ENCODE peak calls at places on chromosomes 4 and X, in six cellular contexts. X is NCI-H1694; S is aorta; C is mammary epithelial cell; B is DND-41; A is stimulated activated naive B cell treated with anti-CD40 and anti-IgM and Interleukin-4, amounts not matched to agents 10 μg/mL and 1 μg/mL and 100 μg/mL, for 72 hours. L is an unnamed sample.

GRCh38 chr4:25970691-25971427 is 56.8 kb downstream of the SMIM20 start:
- DNase-seq in X (no peak), A (no peak), C (no peak), B (no peak), S (no peak), L (no peak)

GRCh38 chr4:87270144-87270543 is 49.7 kb upstream of the KLHL8 start:
- DNase-seq in S (no peak), B (peak; percentile 9), C (peak; percentile 26), A (no peak), X (no peak), L (peak; percentile 63)

GRCh38 chr4:68184923-68185322 is 55.3 kb upstream of the TMPRSS11F start:
- DNase-seq in A (no peak), C (no peak), X (no peak), B (no peak), S (no peak), L (no peak)

GRCh38 chr4:181140037-181140603 is 1103.1 kb upstream of the TENM3 start:
- DNase-seq in A (no peak), B (no peak), C (no peak), S (no peak), X (no peak), L (no peak)

GRCh38 chr4:71266090-71266794 is 72.6 kb upstream of the SLC4A4 start:
- DNase-seq in X (no peak), C (no peak), B (no peak), A (no peak), S (no peak), L (no peak)

GRCh38 chr4:74330295-74330750 is 22.1 kb downstream of the EPGN start:
- DNase-seq in A (no peak), C (no peak), B (no peak), S (no peak), X (no peak), L (no peak)

GRCh38 chr4:73603854-73604584 is 16.2 kb downstream of the RASSF6 start:
- DNase-seq in A (no peak), X (no peak), C (no peak), B (no peak), S (no peak), L (no peak)

GRCh38 chr4:149754526-149754925 is 61.1 kb downstream of the IQCM start:
- DNase-seq in A (no peak), S (no peak), C (peak; percentile 26), X (no peak), B (no peak), L (no peak)

GRCh38 chr4:150402968-150403367 is 179.0 kb upstream of the MAB21L2 start:
- DNase-seq in S (no peak), C (no peak), X (peak; percentile 71), A (no peak), B (peak; percentile 92), L (peak; percentile 8)

GRCh38 chrX:32571579-32571978 is 639.8 kb downstream of the DMD start:
- DNase-seq in C (no peak), X (no peak), B (no peak), S (no peak), A (no peak), L (no peak)

GRCh38 chr4:186201535-186202230 is 10.3 kb downstream of the CYP4V2 start:
- DNase-seq in X (peak; percentile 1), C (peak; percentile 33), S (peak; percentile 63), B (no peak), A (peak; percentile 55), L (peak; percentile 33)

GRCh38 chrX:50211510-50211909 is 6.9 kb downstream of the CCNB3 start:
- DNase-seq in B (peak; percentile 4), A (no peak), S (no peak), X (peak; percentile 1), C (peak; percentile 5), L (peak; percentile 36)

GRCh38 chr4:99653921-99654890 is 3.4 kb downstream of the C4orf54 start:
- DNase-seq in C (no peak), B (no peak), A (no peak), S (no peak), X (no peak), L (no peak)

GRCh38 chr4:76374744-76375143 is 46.2 kb downstream of the CCDC158 start:
- DNase-seq in B (no peak), X (no peak), A (no peak), C (no peak), S (no peak), L (peak; percentile 25)

GRCh38 chr4:66284991-66285451 is 614.7 kb upstream of the EPHA5 start:
- DNase-seq in X (no peak), C (no peak), A (no peak), B (no peak), S (no peak), L (no peak)

GRCh38 chrX:13990126-13990525 is 39.6 kb downstream of the GEMIN8 start:
- DNase-seq in X (no peak), S (no peak), B (no peak), C (no peak), A (no peak), L (no peak)

GRCh38 chr4:87492617-87493016 is 36.6 kb downstream of the SPARCL1 start:
- DNase-seq in A (no peak), B (no peak), X (no peak), C (no peak), S (no peak), L (no peak)

GRCh38 chr4:180100433-180101344 is 2142.5 kb upstream of the TENM3 start:
- DNase-seq in S (no peak), B (no peak), A (no peak), X (no peak), C (no peak), L (no peak)

GRCh38 chrX:117987376-117987775 is 129.2 kb downstream of the KLHL13 start:
- DNase-seq in B (no peak), A (no peak), C (no peak), X (no peak), S (no peak), L (no peak)

GRCh38 chrX:46979340-46979739 is 67.1 kb downstream of the JADE3 start:
- DNase-seq in A (no peak), S (no peak), X (no peak), C (peak; percentile 26), B (no peak), L (peak; percentile 76)

GRCh38 chr4:168831919-168832745 is 177.9 kb downstream of the CBR4 start:
- DNase-seq in C (peak; percentile 86), S (peak; percentile 90), X (peak; percentile 40), A (peak; percentile 41), B (peak; percentile 42), L (peak; percentile 85)

L was measured in MCF 10A.